ENCODE peak calls at places on chromosomes 6 and 20, in six cellular contexts. T is foreskin fibroblast, H is mucosa of descending colon, M is GM12865, S is B cell, X is fibroblast of lung. W is an unnamed sample.

GRCh38 chr6:37244430-37245310 is 12.9 kb upstream of the TBC1D22B start:
- DNase-seq in H (peak), X (peak), T (peak), M (no peak), S (no peak), W (no peak)

GRCh38 chr20:12054556-12054955 is 136.9 kb downstream of the BTBD3 start:
- DNase-seq in H (no peak), X (no peak), S (no peak), T (no peak), M (no peak), W (no peak)

GRCh38 chr20:11906626-11907480 is 10.8 kb upstream of the BTBD3 start:
- DNase-seq in X (no peak), T (no peak), H (no peak), S (no peak), M (no peak), W (no peak)

GRCh38 chr6:37538107-37538506 is 38.4 kb upstream of the CCDC167 start:
- DNase-seq in X (no peak), H (no peak), S (no peak), M (peak), T (peak), W (peak)

GRCh38 chr6:65259080-65259479 is 447.9 kb downstream of the EYS start:
- DNase-seq in M (no peak), S (no peak), H (no peak), X (peak), T (no peak), W (no peak)

GRCh38 chr20:56003111-56003800 is 2.1 kb downstream of the CBLN4 start:
- DNase-seq in S (no peak), T (no peak), H (no peak), X (no peak), M (no peak), W (no peak)

GRCh38 chr6:118537579-118537978 is 10.5 kb upstream of the PLN start:
- DNase-seq in T (peak), H (no peak), X (no peak), M (no peak), S (no peak), W (no peak)

GRCh38 chr6:11484441-11484840 is 53.1 kb upstream of the TMEM170B start:
- DNase-seq in X (no peak), M (no peak), T (no peak), S (no peak), H (no peak), W (no peak)

GRCh38 chr6:94584211-94584610 is 993.1 kb upstream of the MANEA start:
- DNase-seq in X (peak), T (no peak), H (no peak), S (no peak), M (no peak), W (no peak)

GRCh38 chr20:23344336-23344735 is 6.3 kb upstream of the NXT1 start:
- DNase-seq in S (no peak), T (no peak), X (no peak), M (no peak), H (no peak), W (no peak)

GRCh38 chr6:54737247-54737646 is 109.3 kb upstream of the FAM83B start:
- DNase-seq in T (no peak), H (no peak), M (peak), S (no peak), X (no peak), W (peak)

GRCh38 chr20:44983095-44983674 is 16.9 kb downstream of the STK4 start:
- DNase-seq in S (no peak), T (no peak), X (no peak), M (no peak), H (no peak), W (no peak)

GRCh38 chr20:53539516-53539915 is 54.1 kb downstream of the ZNF217 start:
- DNase-seq in T (no peak), M (no peak), H (no peak), S (no peak), X (no peak), W (no peak)

GRCh38 chr6:30981942-30982772 is 1.4 kb upstream of the MUC21 start:
- DNase-seq in S (no peak), T (peak), H (no peak), X (peak), M (no peak), W (no peak)

GRCh38 chr6:97687916-97688315 is 404.9 kb upstream of the MMS22L start:
- DNase-seq in M (no peak), X (no peak), T (no peak), S (no peak), H (no peak), W (no peak)

GRCh38 chr6:44332585-44332984 is 9.9 kb upstream of the SPATS1 start:
- DNase-seq in H (no peak), X (no peak), M (no peak), S (no peak), T (peak), W (no peak)

GRCh38 chr6:147547369-147547902 is 38.9 kb downstream of the SAMD5 start:
- DNase-seq in T (no peak), M (no peak), H (no peak), S (no peak), X (no peak), W (no peak)

DNA sequence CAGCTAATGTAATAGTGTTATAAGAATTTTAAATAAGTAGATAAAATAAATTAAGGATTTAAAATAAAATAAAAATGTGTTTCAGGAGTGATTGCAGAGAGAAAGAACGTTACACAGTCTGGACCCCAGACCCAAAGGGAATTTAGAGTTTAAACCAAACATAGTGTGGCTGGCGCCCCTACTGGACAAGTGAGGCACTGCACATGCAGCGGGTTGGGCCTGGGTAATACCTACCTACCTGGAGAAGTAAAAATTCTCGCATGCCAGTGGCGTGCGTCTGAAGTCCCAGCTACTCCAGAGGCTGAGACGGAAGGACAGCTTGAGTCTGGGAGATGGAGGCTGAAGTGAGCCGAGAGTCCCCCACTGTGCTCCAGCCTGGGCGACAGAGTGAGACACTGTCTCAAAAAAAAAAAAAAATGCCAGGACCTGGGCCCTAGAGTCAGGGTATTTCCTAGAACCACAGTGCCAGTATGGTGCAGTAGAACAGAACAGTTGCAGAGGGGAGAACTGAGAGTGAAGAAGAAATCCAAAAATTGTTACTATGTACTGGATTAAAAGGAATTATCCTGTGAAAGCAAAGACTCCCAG is 71.4 kb upstream of the TCF21 start:
- DNase-seq in M (peak), H (peak), T (no peak), X (no peak), S (peak), W (peak)
- TF ChIP-seq CTCF in M (peak), H (peak), T (peak), X (peak), S (peak), W (peak)

GRCh38 chr6:142899101-142899760 is 45.7 kb downstream of the HIVEP2 start:
- DNase-seq in H (no peak), T (no peak), S (no peak), M (no peak), X (peak), W (no peak)
- TF ChIP-seq CTCF in H (no peak), T (no peak), S (no peak), M (no peak), X (no peak), W (no peak)

DNA sequence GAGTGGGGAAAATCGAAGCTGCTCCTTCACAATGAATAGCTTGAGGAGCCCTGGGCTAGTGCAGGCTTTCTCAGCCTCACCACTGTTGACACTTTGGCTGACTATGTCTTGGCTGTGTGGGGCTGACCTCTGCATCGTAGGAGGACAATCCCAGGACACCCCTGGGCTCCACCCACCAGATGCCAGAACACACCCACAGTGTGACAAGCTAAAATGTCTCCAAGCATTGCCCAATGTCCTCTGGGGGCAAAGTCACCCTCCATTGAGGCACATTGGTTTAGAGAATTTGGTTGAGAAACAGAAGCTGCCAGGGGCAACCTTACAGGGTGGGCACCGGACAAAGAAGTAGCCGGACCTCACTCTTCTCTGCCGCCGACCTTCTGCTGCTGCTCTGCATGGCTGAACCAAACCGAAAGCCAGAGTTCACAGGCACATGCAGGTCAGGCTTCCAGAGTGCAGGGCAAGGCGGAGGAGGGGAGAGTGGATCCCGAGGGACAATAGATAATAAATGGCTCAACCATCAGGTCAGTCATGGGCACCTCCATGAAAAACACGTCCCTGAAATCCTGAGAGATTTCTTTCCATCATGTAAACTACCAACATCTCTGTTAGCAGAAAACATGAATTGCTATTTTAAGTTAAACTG is 189.0 kb downstream of the LRFN2 start:
- DNase-seq in H (no peak), M (no peak), T (no peak), S (no peak), X (no peak), W (no peak)
- TF ChIP-seq CTCF in H (no peak), M (no peak), T (no peak), S (no peak), X (no peak), W (no peak)

GRCh38 chr6:135675862-135676261 is 175.6 kb upstream of the PDE7B start:
- DNase-seq in X (peak), H (no peak), S (peak), M (peak), T (peak), W (peak)
- TF ChIP-seq CTCF in X (no peak), H (no peak), S (peak), M (peak), T (no peak), W (no peak)

GRCh38 chr20:34579191-34579661 is 20.7 kb downstream of the MAP1LC3A start:
- DNase-seq in X (peak), M (no peak), S (no peak), T (peak), H (peak), W (no peak)
- TF ChIP-seq CTCF in X (peak), M (no peak), S (no peak), T (peak), H (peak), W (no peak)

DNA sequence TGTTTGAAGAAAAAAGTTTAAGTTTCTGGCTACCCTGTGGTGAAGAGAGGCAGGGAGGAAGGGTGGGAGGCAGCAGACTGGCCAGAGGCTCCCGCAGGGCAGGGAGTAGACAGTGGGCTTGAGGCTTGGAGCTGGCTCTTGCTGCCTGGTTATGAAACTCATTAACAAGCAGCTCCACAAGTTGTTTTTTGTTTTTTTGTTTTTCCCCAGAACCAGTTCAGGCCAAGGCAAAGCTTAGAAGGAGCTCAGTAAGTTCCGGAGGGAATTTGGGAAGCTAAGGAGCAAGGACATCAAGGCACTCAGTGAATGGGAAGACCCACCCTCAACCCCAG is 4.0 kb downstream of the DLL1 start:
- DNase-seq in M (no peak), T (no peak), X (no peak), H (no peak), S (no peak), W (no peak)
- TF ChIP-seq CTCF in M (no peak), T (no peak), X (no peak), H (no peak), S (no peak), W (no peak)